ENCODE peak calls at places on chromosomes 12 and 14, in four cellular contexts. Z is CD8-positive, alpha-beta memory T cell; Y is EH; F is ELF-1. C is an unnamed sample.

GRCh38 chr12:49674318-49674985 is 32.8 kb downstream of the FMNL3 start:
- DNase-seq in Z (no peak), Y (peak; percentile 57), F (peak; percentile 16), C (no peak)

GRCh38 chr14:85622106-85622505 is 92.2 kb downstream of the FLRT2 start:
- DNase-seq in Z (no peak), Y (no peak), F (peak; percentile 65), C (no peak)

GRCh38 chr12:2282321-2282720 is 229.5 kb downstream of the CACNA1C start:
- DNase-seq in Z (no peak), Y (peak; percentile 49), F (peak; percentile 76), C (no peak)

GRCh38 chr14:22319526-22320352 is 269.3 kb downstream of the DAD1 start:
- DNase-seq in Z (no peak), Y (peak; percentile 36), F (no peak), C (peak; percentile 23)

GRCh38 chr14:58298477-58298879 is at the start of gene ARID4A:
- DNase-seq in Z (no peak), Y (no peak), F (no peak), C (no peak)

GRCh38 chr14:104885973-104886689 is 21.1 kb downstream of the CEP170B start:
- DNase-seq in Z (no peak), Y (no peak), F (no peak), C (no peak)

GRCh38 chr12:68224613-68225285 is 861 bp downstream of the IL26 start:
- DNase-seq in Z (no peak), Y (peak; percentile 86), F (no peak), C (no peak)

GRCh38 chr12:58167622-58168021 is 226.3 kb downstream of the ATP23 start:
- DNase-seq in Z (no peak), Y (no peak), F (no peak), C (no peak)